ENCODE peak calls at places on chromosomes 11 and 22, in seven cellular contexts. One of them, this sample, is unnamed.

GRCh38 chr22:17597217-17597616 is 31.3 kb downstream of the ATP6V1E1 start:
- DNase-seq in Caki2: no peak
- DNase-seq in stimulated activated CD4-positive, alpha-beta T cell treated with anti-CD3 and anti-CD28 coated beads, TNF-alpha, amount 100 ng/mL, for 24 hours: no peak
- DNase-seq in fibroblast of lung: peak; percentile 22
- DNase-seq in posterior cingulate gyrus: no peak
- DNase-seq in OCI-M1: no peak
- DNase-seq in thoracic aorta: no peak
- DNase-seq in this sample: no peak

GRCh38 chr11:112835556-112835955 is 125.7 kb upstream of the NCAM1 start:
- DNase-seq in Caki2: no peak
- DNase-seq in fibroblast of lung: no peak
- DNase-seq in OCI-M1: no peak
- DNase-seq in thoracic aorta: no peak
- DNase-seq in posterior cingulate gyrus: no peak
- DNase-seq in stimulated activated CD4-positive, alpha-beta T cell treated with anti-CD3 and anti-CD28 coated beads, TNF-alpha, amount 100 ng/mL, for 24 hours: no peak
- DNase-seq in this sample: no peak

GRCh38 chr11:72930011-72930410 is 115.8 kb downstream of the ATG16L2 start:
- DNase-seq in thoracic aorta: no peak
- DNase-seq in Caki2: no peak
- DNase-seq in fibroblast of lung: peak; percentile 69
- DNase-seq in stimulated activated CD4-positive, alpha-beta T cell treated with anti-CD3 and anti-CD28 coated beads, TNF-alpha, amount 100 ng/mL, for 24 hours: no peak
- DNase-seq in OCI-M1: peak; percentile 50
- DNase-seq in posterior cingulate gyrus: no peak
- DNase-seq in this sample: no peak

GRCh38 chr11:11760838-11761237 is 80.9 kb upstream of the USP47 start:
- DNase-seq in thoracic aorta: no peak
- DNase-seq in posterior cingulate gyrus: no peak
- DNase-seq in fibroblast of lung: no peak
- DNase-seq in Caki2: no peak
- DNase-seq in stimulated activated CD4-positive, alpha-beta T cell treated with anti-CD3 and anti-CD28 coated beads, TNF-alpha, amount 100 ng/mL, for 24 hours: no peak
- DNase-seq in OCI-M1: no peak
- DNase-seq in this sample: no peak

GRCh38 chr11:67464411-67465189 is 4.5 kb downstream of the TMEM134 start:
- DNase-seq in Caki2: peak; percentile 80
- DNase-seq in stimulated activated CD4-positive, alpha-beta T cell treated with anti-CD3 and anti-CD28 coated beads, TNF-alpha, amount 100 ng/mL, for 24 hours: peak; percentile 84
- DNase-seq in posterior cingulate gyrus: peak; percentile 67
- DNase-seq in OCI-M1: peak; percentile 90
- DNase-seq in thoracic aorta: peak; percentile 45
- DNase-seq in fibroblast of lung: peak; percentile 68
- DNase-seq in this sample: peak; percentile 88

GRCh38 chr11:43021466-43021865 is 290.3 kb upstream of the API5 start:
- DNase-seq in posterior cingulate gyrus: no peak
- DNase-seq in fibroblast of lung: no peak
- DNase-seq in stimulated activated CD4-positive, alpha-beta T cell treated with anti-CD3 and anti-CD28 coated beads, TNF-alpha, amount 100 ng/mL, for 24 hours: no peak
- DNase-seq in thoracic aorta: no peak
- DNase-seq in Caki2: no peak
- DNase-seq in OCI-M1: peak; percentile 58
- DNase-seq in this sample: no peak

GRCh38 chr11:114033572-114033971 is 25.9 kb upstream of the ZBTB16 start:
- DNase-seq in stimulated activated CD4-positive, alpha-beta T cell treated with anti-CD3 and anti-CD28 coated beads, TNF-alpha, amount 100 ng/mL, for 24 hours: no peak
- DNase-seq in OCI-M1: no peak
- DNase-seq in fibroblast of lung: no peak
- DNase-seq in thoracic aorta: no peak
- DNase-seq in Caki2: no peak
- DNase-seq in posterior cingulate gyrus: no peak
- DNase-seq in this sample: no peak

GRCh38 chr11:39975091-39975490 is 1484.4 kb downstream of the LRRC4C start:
- DNase-seq in fibroblast of lung: no peak
- DNase-seq in OCI-M1: no peak
- DNase-seq in thoracic aorta: no peak
- DNase-seq in Caki2: no peak
- DNase-seq in stimulated activated CD4-positive, alpha-beta T cell treated with anti-CD3 and anti-CD28 coated beads, TNF-alpha, amount 100 ng/mL, for 24 hours: no peak
- DNase-seq in posterior cingulate gyrus: no peak
- DNase-seq in this sample: no peak

GRCh38 chr11:88418508-88418907 is 81.0 kb upstream of the CTSC start:
- DNase-seq in posterior cingulate gyrus: no peak
- DNase-seq in OCI-M1: no peak
- DNase-seq in fibroblast of lung: no peak
- DNase-seq in Caki2: no peak
- DNase-seq in thoracic aorta: no peak
- DNase-seq in stimulated activated CD4-positive, alpha-beta T cell treated with anti-CD3 and anti-CD28 coated beads, TNF-alpha, amount 100 ng/mL, for 24 hours: no peak
- DNase-seq in this sample: no peak

GRCh38 chr22:46172522-46172921 is 22.2 kb downstream of the PPARA start:
- DNase-seq in Caki2: no peak
- DNase-seq in thoracic aorta: no peak
- DNase-seq in fibroblast of lung: no peak
- DNase-seq in stimulated activated CD4-positive, alpha-beta T cell treated with anti-CD3 and anti-CD28 coated beads, TNF-alpha, amount 100 ng/mL, for 24 hours: no peak
- DNase-seq in posterior cingulate gyrus: no peak
- DNase-seq in OCI-M1: no peak
- DNase-seq in this sample: no peak

GRCh38 chr11:122803306-122803705 is 35.0 kb upstream of the CRTAM start:
- DNase-seq in thoracic aorta: no peak
- DNase-seq in posterior cingulate gyrus: no peak
- DNase-seq in fibroblast of lung: peak; percentile 83
- DNase-seq in OCI-M1: no peak
- DNase-seq in stimulated activated CD4-positive, alpha-beta T cell treated with anti-CD3 and anti-CD28 coated beads, TNF-alpha, amount 100 ng/mL, for 24 hours: no peak
- DNase-seq in Caki2: peak; percentile 68
- DNase-seq in this sample: no peak

GRCh38 chr11:68841718-68842426 is at the start of gene CPT1A:
- DNase-seq in posterior cingulate gyrus: peak; percentile 52
- DNase-seq in fibroblast of lung: peak; percentile 71
- DNase-seq in Caki2: peak; percentile 45
- DNase-seq in stimulated activated CD4-positive, alpha-beta T cell treated with anti-CD3 and anti-CD28 coated beads, TNF-alpha, amount 100 ng/mL, for 24 hours: no peak
- DNase-seq in OCI-M1: peak; percentile 97
- DNase-seq in thoracic aorta: no peak
- DNase-seq in this sample: peak; percentile 82

GRCh38 chr11:46658259-46658658 is 40.9 kb downstream of the ATG13 start:
- DNase-seq in Caki2: no peak
- DNase-seq in posterior cingulate gyrus: no peak
- DNase-seq in thoracic aorta: no peak
- DNase-seq in stimulated activated CD4-positive, alpha-beta T cell treated with anti-CD3 and anti-CD28 coated beads, TNF-alpha, amount 100 ng/mL, for 24 hours: no peak
- DNase-seq in OCI-M1: no peak
- DNase-seq in fibroblast of lung: peak; percentile 68
- DNase-seq in this sample: no peak

GRCh38 chr22:44426981-44427380 is 71.1 kb downstream of the RTL6 start:
- DNase-seq in thoracic aorta: no peak
- DNase-seq in stimulated activated CD4-positive, alpha-beta T cell treated with anti-CD3 and anti-CD28 coated beads, TNF-alpha, amount 100 ng/mL, for 24 hours: no peak
- DNase-seq in Caki2: no peak
- DNase-seq in fibroblast of lung: no peak
- DNase-seq in OCI-M1: no peak
- DNase-seq in posterior cingulate gyrus: no peak
- DNase-seq in this sample: no peak

GRCh38 chr11:118074785-118075184 is 2.1 kb upstream of the TMPRSS4 start:
- DNase-seq in thoracic aorta: no peak
- DNase-seq in posterior cingulate gyrus: no peak
- DNase-seq in stimulated activated CD4-positive, alpha-beta T cell treated with anti-CD3 and anti-CD28 coated beads, TNF-alpha, amount 100 ng/mL, for 24 hours: no peak
- DNase-seq in OCI-M1: no peak
- DNase-seq in fibroblast of lung: no peak
- DNase-seq in Caki2: no peak
- DNase-seq in this sample: no peak

GRCh38 chr11:108324587-108324986 is 101.7 kb downstream of the ATM start:
- DNase-seq in Caki2: no peak
- DNase-seq in thoracic aorta: no peak
- DNase-seq in fibroblast of lung: peak; percentile 21
- DNase-seq in posterior cingulate gyrus: no peak
- DNase-seq in OCI-M1: no peak
- DNase-seq in stimulated activated CD4-positive, alpha-beta T cell treated with anti-CD3 and anti-CD28 coated beads, TNF-alpha, amount 100 ng/mL, for 24 hours: no peak
- DNase-seq in this sample: no peak

GRCh38 chr11:7543302-7543701 is 29.5 kb downstream of the PPFIBP2 start:
- DNase-seq in fibroblast of lung: no peak
- DNase-seq in posterior cingulate gyrus: no peak
- DNase-seq in thoracic aorta: no peak
- DNase-seq in Caki2: no peak
- DNase-seq in stimulated activated CD4-positive, alpha-beta T cell treated with anti-CD3 and anti-CD28 coated beads, TNF-alpha, amount 100 ng/mL, for 24 hours: no peak
- DNase-seq in OCI-M1: no peak
- DNase-seq in this sample: no peak

GRCh38 chr11:81278986-81279385 is 1454.7 kb downstream of the FAM181B start:
- DNase-seq in Caki2: no peak
- DNase-seq in thoracic aorta: no peak
- DNase-seq in fibroblast of lung: no peak
- DNase-seq in stimulated activated CD4-positive, alpha-beta T cell treated with anti-CD3 and anti-CD28 coated beads, TNF-alpha, amount 100 ng/mL, for 24 hours: no peak
- DNase-seq in posterior cingulate gyrus: no peak
- DNase-seq in OCI-M1: no peak
- DNase-seq in this sample: no peak

GRCh38 chr11:10160350-10160749 is 133.7 kb downstream of the SBF2 start:
- DNase-seq in fibroblast of lung: no peak
- DNase-seq in OCI-M1: no peak
- DNase-seq in Caki2: no peak
- DNase-seq in posterior cingulate gyrus: no peak
- DNase-seq in stimulated activated CD4-positive, alpha-beta T cell treated with anti-CD3 and anti-CD28 coated beads, TNF-alpha, amount 100 ng/mL, for 24 hours: no peak
- DNase-seq in thoracic aorta: no peak
- DNase-seq in this sample: no peak

GRCh38 chr11:61075891-61076290 is 26.4 kb upstream of the CD5 start:
- DNase-seq in Caki2: no peak
- DNase-seq in OCI-M1: no peak
- DNase-seq in thoracic aorta: no peak
- DNase-seq in stimulated activated CD4-positive, alpha-beta T cell treated with anti-CD3 and anti-CD28 coated beads, TNF-alpha, amount 100 ng/mL, for 24 hours: no peak
- DNase-seq in fibroblast of lung: peak; percentile 70
- DNase-seq in posterior cingulate gyrus: no peak
- DNase-seq in this sample: no peak

GRCh38 chr11:117985953-117986887 is at the start of gene IL10RA:
- DNase-seq in posterior cingulate gyrus: peak; percentile 75
- DNase-seq in thoracic aorta: no peak
- DNase-seq in Caki2: peak; percentile 74
- DNase-seq in fibroblast of lung: peak; percentile 52
- DNase-seq in OCI-M1: peak; percentile 74
- DNase-seq in stimulated activated CD4-positive, alpha-beta T cell treated with anti-CD3 and anti-CD28 coated beads, TNF-alpha, amount 100 ng/mL, for 24 hours: peak; percentile 58
- DNase-seq in this sample: peak; percentile 77

GRCh38 chr11:6931146-6931713 is 5.0 kb downstream of the ZNF215 start:
- DNase-seq in thoracic aorta: no peak
- DNase-seq in stimulated activated CD4-positive, alpha-beta T cell treated with anti-CD3 and anti-CD28 coated beads, TNF-alpha, amount 100 ng/mL, for 24 hours: no peak
- DNase-seq in fibroblast of lung: no peak
- DNase-seq in OCI-M1: no peak
- DNase-seq in Caki2: no peak
- DNase-seq in posterior cingulate gyrus: no peak
- DNase-seq in this sample: no peak

GRCh38 chr11:58061813-58062212 is 31.1 kb downstream of the OR6Q1 start:
- DNase-seq in Caki2: no peak
- DNase-seq in fibroblast of lung: peak; percentile 96
- DNase-seq in OCI-M1: peak; percentile 44
- DNase-seq in posterior cingulate gyrus: no peak
- DNase-seq in thoracic aorta: no peak
- DNase-seq in stimulated activated CD4-positive, alpha-beta T cell treated with anti-CD3 and anti-CD28 coated beads, TNF-alpha, amount 100 ng/mL, for 24 hours: no peak
- DNase-seq in this sample: no peak

This sample was measured in type B pancreatic cell.